ENCODE peak calls at places on chromosomes 6 and 20, in ten cellular contexts. U is OCI-LY7, I is A549, O is AG04450, C is H1, N is heart right ventricle, R is IMR-90, S is tibial nerve, T is thoracic aorta, H is psoas muscle. X is an unnamed sample.

GRCh38 chr20:17676378-17676759 is 5.7 kb downstream of the RRBP1 start:
- DNase-seq in H (no peak), I (no peak), C (no peak), R (no peak), O (no peak), U (no peak), T (no peak), S (no peak), N (no peak), X (peak; percentile 33)

GRCh38 chr6:151437401-151437800 is 14.5 kb downstream of the RMND1 start:
- DNase-seq in R (peak; percentile 51), N (no peak), I (no peak), S (no peak), O (no peak), U (no peak), C (no peak), T (no peak), H (no peak), X (no peak)

GRCh38 chr6:34234667-34235604 is 1.7 kb upstream of the HMGA1 start:
- DNase-seq in T (no peak), R (no peak), S (no peak), I (no peak), C (peak; percentile 90), N (no peak), U (peak; percentile 27), H (no peak), O (no peak), X (peak; percentile 67)

GRCh38 chr20:25987073-25987927 is 290.6 kb upstream of the ZNF337 start:
- DNase-seq in U (peak; percentile 58), T (no peak), C (no peak), R (peak; percentile 10), I (peak; percentile 69), H (peak; percentile 30), S (no peak), N (peak; percentile 51), O (no peak), X (peak; percentile 71)

GRCh38 chr6:154619183-154619582 is 108.7 kb upstream of the CNKSR3 start:
- DNase-seq in I (no peak), T (no peak), C (no peak), O (no peak), S (no peak), N (no peak), R (no peak), H (no peak), U (no peak), X (no peak)

GRCh38 chr6:144216668-144217218 is 66.4 kb downstream of the STX11 start:
- DNase-seq in U (peak; percentile 79), O (no peak), N (no peak), I (no peak), H (peak; percentile 78), C (no peak), T (no peak), S (no peak), R (no peak), X (no peak)

GRCh38 chr6:140464720-140465119 is 1090.3 kb upstream of the CITED2 start:
- DNase-seq in H (no peak), R (no peak), I (no peak), N (no peak), U (no peak), C (no peak), O (no peak), T (no peak), S (no peak), X (no peak)

GRCh38 chr20:5945963-5946362 is 4.4 kb downstream of the TRMT6 start:
- DNase-seq in C (no peak), T (no peak), R (peak; percentile 93), S (no peak), N (no peak), O (peak; percentile 56), H (no peak), I (peak; percentile 27), U (no peak), X (no peak)

GRCh38 chr6:76684881-76685280 is 612.4 kb upstream of the IMPG1 start:
- DNase-seq in T (no peak), C (no peak), H (no peak), O (no peak), R (peak; percentile 2), S (no peak), I (peak; percentile 1), U (no peak), N (no peak), X (no peak)

GRCh38 chr20:11721411-11721810 is 196.3 kb upstream of the BTBD3 start:
- DNase-seq in R (no peak), S (no peak), T (no peak), N (no peak), U (no peak), H (no peak), I (no peak), C (no peak), O (no peak), X (no peak)

DNA sequence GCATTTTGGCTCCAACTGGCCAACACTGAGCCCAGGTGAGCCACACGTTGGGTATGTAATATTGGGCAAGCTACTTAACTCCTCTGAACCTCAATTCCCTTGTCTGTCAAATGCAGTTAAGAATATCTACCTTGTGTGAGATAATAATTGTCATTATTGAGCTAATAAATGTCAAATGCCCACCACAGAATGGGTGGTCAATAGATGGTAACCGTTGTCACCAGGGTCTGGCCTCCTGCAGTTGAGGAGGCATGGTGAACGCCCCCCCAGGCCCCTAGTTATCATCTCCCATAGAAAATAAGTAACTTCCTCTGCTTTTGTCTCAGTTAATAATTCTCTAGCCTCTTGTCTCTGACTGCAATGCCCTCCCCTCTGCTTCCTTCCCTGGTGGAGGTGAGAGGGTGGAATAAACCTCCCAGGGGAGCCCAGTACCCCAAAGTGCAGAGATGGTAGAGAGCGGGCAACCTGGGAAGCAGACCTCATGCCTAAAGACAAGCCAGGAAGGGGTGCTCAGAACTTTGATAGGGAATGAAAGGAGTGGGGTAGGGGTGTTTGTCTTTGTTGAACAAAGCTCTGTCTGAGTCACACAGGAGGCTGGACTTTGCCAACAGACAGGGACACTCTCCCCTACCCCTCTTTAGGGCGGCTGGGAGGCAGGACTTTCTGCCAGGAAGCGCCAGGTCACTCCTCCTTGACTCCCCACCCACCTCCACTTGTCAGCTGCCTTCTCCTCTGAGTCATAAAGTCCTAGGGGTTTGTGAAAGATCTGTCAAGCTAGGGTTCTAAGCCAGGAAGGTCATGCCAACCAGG is 1.3 kb upstream of the UNC5CL start:
- DNase-seq in R (no peak), S (no peak), O (no peak), U (no peak), H (no peak), N (no peak), I (peak; percentile 84), C (no peak), T (no peak), X (no peak)
- H3K4me3 ChIP-seq in R (no peak overlapping the region), S (no peak overlapping the region), O (no peak overlapping the region), U (no peak overlapping the region), H (no peak overlapping the region), N (no peak overlapping the region), I (no peak overlapping the region), C (no peak overlapping the region), T (no peak overlapping the region), X (no peak overlapping the region)

GRCh38 chr6:137013031-137013430 is 31.7 kb downstream of the IL20RA start:
- DNase-seq in H (no peak), C (no peak), S (no peak), R (no peak), N (no peak), U (no peak), I (no peak), O (no peak), T (no peak), X (no peak)

GRCh38 chr6:137015943-137016342 is 28.8 kb downstream of the IL20RA start:
- DNase-seq in S (no peak), I (no peak), R (no peak), O (no peak), N (no peak), T (no peak), C (no peak), U (no peak), H (no peak), X (no peak)

GRCh38 chr6:137013738-137014602 is 30.8 kb downstream of the IL20RA start:
- DNase-seq in S (no peak), O (peak; percentile 15), C (no peak), H (no peak), N (no peak), I (peak; percentile 53), U (peak; percentile 4), T (no peak), R (peak; percentile 60), X (no peak)

GRCh38 chr6:137019476-137020272 is 25.1 kb downstream of the IL20RA start:
- DNase-seq in O (no peak), C (no peak), H (no peak), N (no peak), S (no peak), T (no peak), U (no peak), I (no peak), R (no peak), X (no peak)

GRCh38 chr6:137016366-137016765 is 28.4 kb downstream of the IL20RA start:
- DNase-seq in C (no peak), N (no peak), R (peak; percentile 10), T (no peak), S (no peak), O (no peak), H (no peak), I (no peak), U (no peak), X (no peak)
- H3K4me3 ChIP-seq in C (no peak overlapping the region), N (no peak overlapping the region), R (no peak overlapping the region), T (no peak overlapping the region), S (no peak overlapping the region), O (no peak overlapping the region), H (no peak overlapping the region), I (no peak overlapping the region), U (no peak overlapping the region), X (no peak overlapping the region)

DNA sequence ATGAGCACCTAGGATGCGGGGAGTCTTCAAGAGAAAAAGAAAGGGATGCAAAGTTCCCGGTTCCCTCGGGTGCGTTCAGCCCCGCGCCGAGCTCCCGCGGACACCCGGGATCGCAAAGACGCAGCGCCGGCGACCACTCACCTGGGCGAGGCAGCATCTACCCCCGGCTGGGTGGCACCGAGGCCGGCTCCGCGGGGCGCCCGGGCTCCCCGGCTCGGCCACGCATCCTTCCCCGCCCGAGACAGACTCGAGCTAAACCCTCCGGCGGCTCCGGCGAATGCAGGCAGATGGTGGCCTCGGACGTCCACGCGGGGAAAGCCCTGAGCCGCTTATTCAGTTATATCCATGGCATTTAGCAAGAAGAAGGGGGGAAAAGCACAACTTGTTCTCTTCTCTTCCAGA is 363 bp downstream of the LRFN2 start:
- DNase-seq in I (no peak), N (no peak), C (peak; percentile 52), R (no peak), T (no peak), S (no peak), O (no peak), U (no peak), H (no peak), X (no peak)
- H3K4me3 ChIP-seq in I (peak overlapping the region; percentile 60), N (peak overlapping the region; percentile 39), C (peak overlapping the region; percentile 69), R (no peak overlapping the region), T (peak overlapping the region; percentile 75), S (peak overlapping the region; percentile 54), O (no peak overlapping the region), U (no peak overlapping the region), H (peak overlapping the region; percentile 62), X (peak overlapping the region; percentile 15)

DNA sequence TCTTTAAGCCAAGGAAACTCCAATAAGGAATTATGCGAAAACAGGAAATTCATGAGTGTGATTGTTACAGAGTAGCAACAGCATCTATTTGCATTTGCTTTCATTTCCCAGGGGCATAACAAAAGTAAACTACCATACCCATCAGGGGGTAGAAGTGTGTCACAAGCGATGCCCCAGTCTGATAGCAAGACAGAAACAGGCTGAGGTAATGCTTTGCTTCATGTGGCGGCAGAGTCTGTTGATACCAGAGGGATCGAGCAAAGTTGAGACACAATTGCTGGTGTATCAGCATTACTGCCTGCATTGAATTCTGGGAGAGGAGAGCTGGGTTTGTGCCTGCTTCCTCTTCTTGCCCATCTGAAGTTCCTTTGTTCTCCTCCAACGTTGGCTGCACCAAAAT is 51.2 kb upstream of the LYRM2 start:
- DNase-seq in T (no peak), R (no peak), C (no peak), U (no peak), H (no peak), N (peak; percentile 16), O (no peak), S (no peak), I (no peak), X (no peak)
- H3K4me3 ChIP-seq in T (peak overlapping the region; percentile 16), R (no peak overlapping the region), C (no peak overlapping the region), U (no peak overlapping the region), H (no peak overlapping the region), N (no peak overlapping the region), O (no peak overlapping the region), S (no peak overlapping the region), I (no peak overlapping the region), X (no peak overlapping the region)

X was measured in right cardiac atrium.